ENCODE peak calls at places on chromosome 1, in ten cellular contexts. N is OCI-LY7; S is CD8-positive, alpha-beta memory T cell; Q is adipocyte; H is endodermal cell; R is bronchial epithelial cell; V is colonic mucosa; M is cardiac muscle cell; E is left ventricle myocardium inferior; U is sigmoid colon. B is an unnamed sample. For H3K36me3, the result is how much of the 10 kb centered on the place peaks cover.

GRCh38 chr1:47993356-47993755 is 3.8 kb downstream of the TRABD2B start:
- DNase-seq in N (no peak), S (no peak), Q (no peak), H (peak), R (no peak), V (no peak), M (no peak), E (no peak), U (no peak), B (no peak)

GRCh38 chr1:18009729-18010075 is 97.9 kb upstream of the IGSF21 start:
- DNase-seq in N (no peak), S (no peak), Q (no peak), H (no peak), R (no peak), V (no peak), M (peak), E (no peak), U (no peak), B (no peak)

GRCh38 chr1:226429051-226429461 is 21.2 kb upstream of the PARP1 start:
- DNase-seq in N (peak), S (no peak), Q (no peak), H (peak), R (peak), V (no peak), M (no peak), E (no peak), U (no peak), B (no peak)

GRCh38 chr1:223837206-223837605 is 8.5 kb downstream of the TP53BP2 start:
- DNase-seq in N (no peak), S (no peak), Q (no peak), H (no peak), R (no peak), V (no peak), M (peak), E (no peak), U (no peak), B (no peak)

GRCh38 chr1:179807291-179807690 is 64.2 kb downstream of the FAM163A start:
- DNase-seq in N (no peak), S (no peak), Q (no peak), H (no peak), R (no peak), V (no peak), M (no peak), E (no peak), U (no peak), B (no peak)

GRCh38 chr1:221315330-221315729 is 426.6 kb downstream of the DUSP10 start:
- DNase-seq in N (no peak), S (no peak), Q (peak), H (no peak), R (peak), V (no peak), M (peak), E (no peak), U (no peak), B (no peak)

GRCh38 chr1:60126733-60127132 is 53.2 kb upstream of the C1orf87 start:
- DNase-seq in N (no peak), S (no peak), Q (no peak), H (peak), R (no peak), V (no peak), M (peak), E (no peak), U (no peak), B (no peak)

GRCh38 chr1:198756470-198756869 is 117.6 kb downstream of the PTPRC start:
- DNase-seq in N (no peak), S (no peak), Q (peak), H (no peak), R (peak), V (no peak), M (peak), E (no peak), U (no peak), B (no peak)

GRCh38 chr1:26862781-26863676 is at the start of gene SFN:
- DNase-seq in N (peak), S (no peak), Q (no peak), H (peak), R (peak), V (peak), M (no peak), E (no peak), U (no peak), B (peak)

GRCh38 chr1:3895279-3895950 is 4.7 kb downstream of the C1orf174 start:
- DNase-seq in N (no peak), S (no peak), Q (peak), H (no peak), R (no peak), V (no peak), M (no peak), E (no peak), U (no peak), B (no peak)

GRCh38 chr1:208731976-208732821 is 488.0 kb upstream of the PLXNA2 start:
- DNase-seq in N (no peak), S (no peak), Q (no peak), H (peak), R (peak), V (no peak), M (no peak), E (no peak), U (no peak), B (no peak)

GRCh38 chr1:104358621-104359020 is 608.9 kb downstream of the AMY1C start:
- DNase-seq in N (no peak), S (no peak), Q (no peak), H (no peak), R (no peak), V (no peak), M (no peak), E (no peak), U (no peak), B (no peak)

GRCh38 chr1:10632691-10633090 is 157.9 kb downstream of the PEX14 start:
- DNase-seq in N (no peak), S (no peak), Q (no peak), H (no peak), R (no peak), V (no peak), M (no peak), E (no peak), U (peak), B (no peak)

GRCh38 chr1:58964880-58965279 is 181.0 kb upstream of the JUN start:
- DNase-seq in N (peak), S (no peak), Q (peak), H (no peak), R (peak), V (no peak), M (peak), E (peak), U (no peak), B (no peak)

GRCh38 chr1:30536530-30536929 is 186.9 kb downstream of the MATN1 start:
- DNase-seq in N (no peak), S (no peak), Q (no peak), H (no peak), R (no peak), V (no peak), M (no peak), E (no peak), U (no peak), B (no peak)

GRCh38 chr1:101995984-101996731 is 568 bp downstream of the OLFM3 start:
- DNase-seq in N (no peak), S (no peak), Q (no peak), H (peak), R (no peak), V (no peak), M (no peak), E (no peak), U (no peak), B (no peak)

GRCh38 chr1:67724928-67725560 is 40.0 kb downstream of the GADD45A start:
- DNase-seq in N (no peak), S (no peak), Q (peak), H (no peak), R (peak), V (no peak), M (peak), E (peak), U (no peak), B (no peak)

GRCh38 chr1:202806845-202807366 is 1.3 kb downstream of the KDM5B start:
- DNase-seq in N (no peak), S (peak), Q (peak), H (peak), R (no peak), V (peak), M (no peak), E (peak), U (no peak), B (no peak)

GRCh38 chr1:239719642-239720258 is 333.4 kb downstream of the CHRM3 start:
- DNase-seq in N (no peak), S (peak), Q (no peak), H (no peak), R (no peak), V (peak), M (no peak), E (no peak), U (no peak), B (peak)

GRCh38 chr1:88876573-88877335 is 14.6 kb downstream of the GTF2B start:
- DNase-seq in N (no peak), S (no peak), Q (peak), H (no peak), R (no peak), V (no peak), M (no peak), E (no peak), U (no peak), B (no peak)

GRCh38 chr1:115924730-115925129 is 51.6 kb upstream of the SLC22A15 start:
- DNase-seq in N (no peak), S (no peak), Q (no peak), H (peak), R (peak), V (no peak), M (no peak), E (no peak), U (no peak), B (no peak)

GRCh38 chr1:36585760-36586072 is 103.0 kb upstream of the CSF3R start:
- DNase-seq in N (no peak), S (no peak), Q (no peak), H (no peak), R (peak), V (no peak), M (no peak), E (no peak), U (no peak), B (no peak)

GRCh38 chr1:10793129-10793651 is 3.3 kb downstream of the CASZ1 start:
- DNase-seq in N (no peak), S (no peak), Q (peak), H (no peak), R (peak), V (peak), M (peak), E (no peak), U (no peak), B (peak)

GRCh38 chr1:116666747-116667576 is 571 bp downstream of the IGSF3 start:
- DNase-seq in N (no peak), S (no peak), Q (no peak), H (peak), R (no peak), V (peak), M (no peak), E (no peak), U (no peak), B (no peak)

GRCh38 chr1:36115200-36115669 is 9.8 kb downstream of the COL8A2 start:
- DNase-seq in N (no peak), S (no peak), Q (peak), H (peak), R (no peak), V (peak), M (peak), E (peak), U (no peak), B (no peak)

GRCh38 chr1:225940385-225941151 is 452 bp downstream of the LEFTY2 start:
- DNase-seq in N (no peak), S (no peak), Q (no peak), H (peak), R (no peak), V (no peak), M (peak), E (no peak), U (no peak), B (no peak)

GRCh38 chr1:19481826-19482398 is 3.4 kb downstream of the CAPZB start:
- DNase-seq in N (no peak), S (no peak), Q (no peak), H (no peak), R (no peak), V (no peak), M (no peak), E (no peak), U (no peak), B (no peak)

GRCh38 chr1:241702436-241702835 is 50.4 kb downstream of the WDR64 start:
- DNase-seq in N (no peak), S (no peak), Q (peak), H (no peak), R (peak), V (no peak), M (no peak), E (no peak), U (no peak), B (no peak)

GRCh38 chr1:230832466-230832865 is 35.9 kb downstream of the C1orf198 start:
- DNase-seq in N (no peak), S (no peak), Q (peak), H (peak), R (peak), V (no peak), M (peak), E (no peak), U (no peak), B (no peak)

GRCh38 chr1:151970128-151970527 is 23.5 kb downstream of the S100A10 start:
- DNase-seq in N (no peak), S (no peak), Q (no peak), H (no peak), R (peak), V (no peak), M (no peak), E (no peak), U (no peak), B (no peak)

GRCh38 chr1:119371800-119372199 is 3.2 kb downstream of the HAO2 start:
- DNase-seq in N (no peak), S (no peak), Q (no peak), H (no peak), R (no peak), V (no peak), M (no peak), E (no peak), U (no peak), B (no peak)

GRCh38 chr1:45913183-45913924 is 109.9 kb downstream of the MAST2 start:
- DNase-seq in N (no peak), S (no peak), Q (peak), H (peak), R (no peak), V (peak), M (peak), E (peak), U (peak), B (no peak)

GRCh38 chr1:109777980-109778625 is 14.4 kb upstream of the EPS8L3 start:
- DNase-seq in N (no peak), S (no peak), Q (no peak), H (peak), R (no peak), V (peak), M (no peak), E (peak), U (peak), B (no peak)

GRCh38 chr1:68228833-68229232 is 3.5 kb downstream of the WLS start:
- DNase-seq in N (no peak), S (no peak), Q (peak), H (no peak), R (no peak), V (no peak), M (peak), E (no peak), U (no peak), B (no peak)

GRCh38 chr1:182927693-182928433 is 25.1 kb downstream of the SHCBP1L start:
- DNase-seq in N (peak), S (no peak), Q (no peak), H (no peak), R (no peak), V (no peak), M (no peak), E (no peak), U (no peak), B (no peak)

GRCh38 chr1:58931761-58932160 is 147.9 kb upstream of the JUN start:
- DNase-seq in N (no peak), S (no peak), Q (no peak), H (no peak), R (peak), V (no peak), M (no peak), E (no peak), U (no peak), B (no peak)

GRCh38 chr1:217917277-217917887 is 286.2 kb downstream of the SPATA17 start:
- DNase-seq in N (no peak), S (no peak), Q (no peak), H (no peak), R (no peak), V (no peak), M (no peak), E (no peak), U (no peak), B (no peak)

GRCh38 chr1:221887091-221887746 is 145.3 kb upstream of the DUSP10 start:
- DNase-seq in N (no peak), S (no peak), Q (peak), H (peak), R (peak), V (peak), M (peak), E (peak), U (peak), B (no peak)

DNA sequence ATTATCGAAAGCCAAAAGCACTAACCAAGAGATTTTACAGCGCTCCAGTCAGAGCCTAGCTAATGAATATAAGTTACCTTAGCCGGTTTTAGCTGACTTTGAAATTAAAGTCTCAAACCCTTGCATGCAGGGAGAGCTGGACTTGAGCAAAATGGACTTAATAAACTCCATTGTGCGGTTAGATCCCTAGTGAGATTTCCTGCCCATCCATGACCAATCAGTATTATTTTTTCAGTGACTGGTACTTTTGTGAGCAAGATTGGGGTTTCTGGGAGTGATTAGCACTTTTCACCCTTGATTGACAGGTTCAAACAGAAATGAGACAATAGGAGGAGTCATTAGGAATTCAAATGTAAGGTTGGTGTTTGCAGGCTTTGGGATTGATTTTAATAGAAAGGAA is 333.3 kb upstream of the ADGRL2 start:
- DNase-seq in N (no peak), S (no peak), Q (no peak), H (no peak), R (no peak), V (no peak), M (no peak), E (no peak), U (no peak), B (no peak)
- H3K4me3 ChIP-seq in N (no peak), S (no peak), Q (no peak), H (no peak), R (no peak), V (no peak), M (no peak), E (no peak), U (no peak), B (no peak)

GRCh38 chr1:37919277-37919676 is 27.6 kb downstream of the INPP5B start:
- DNase-seq in N (peak), S (no peak), Q (no peak), H (peak), R (peak), V (no peak), M (peak), E (no peak), U (peak), B (peak)
- H3K36me3 ChIP-seq in N (half or more), S (under half), Q (under half), H (under half), R (under half), V (under half), M (under half), E (under half), U (under half), B (under half)

GRCh38 chr1:1628656-1629429 is 3.1 kb upstream of the MMP23B start:
- DNase-seq in N (peak), S (peak), Q (no peak), H (peak), R (no peak), V (no peak), M (no peak), E (no peak), U (peak), B (no peak)

GRCh38 chr1:1625824-1626206 is 6.2 kb upstream of the MMP23B start:
- DNase-seq in N (no peak), S (no peak), Q (no peak), H (peak), R (no peak), V (no peak), M (no peak), E (no peak), U (no peak), B (no peak)

GRCh38 chr1:1626207-1627141 is 5.5 kb upstream of the MMP23B start:
- DNase-seq in N (no peak), S (no peak), Q (no peak), H (no peak), R (no peak), V (no peak), M (no peak), E (no peak), U (peak), B (no peak)

GRCh38 chr1:1627842-1628655 is 3.9 kb upstream of the MMP23B start:
- DNase-seq in N (peak), S (no peak), Q (no peak), H (peak), R (no peak), V (no peak), M (no peak), E (no peak), U (peak), B (no peak)

GRCh38 chr1:1627261-1627841 is 4.6 kb upstream of the MMP23B start:
- DNase-seq in N (peak), S (no peak), Q (no peak), H (peak), R (peak), V (peak), M (no peak), E (no peak), U (peak), B (no peak)
- H3K4me3 ChIP-seq in N (no peak), S (no peak), Q (no peak), H (no peak), R (no peak), V (no peak), M (no peak), E (no peak), U (no peak), B (no peak)

DNA sequence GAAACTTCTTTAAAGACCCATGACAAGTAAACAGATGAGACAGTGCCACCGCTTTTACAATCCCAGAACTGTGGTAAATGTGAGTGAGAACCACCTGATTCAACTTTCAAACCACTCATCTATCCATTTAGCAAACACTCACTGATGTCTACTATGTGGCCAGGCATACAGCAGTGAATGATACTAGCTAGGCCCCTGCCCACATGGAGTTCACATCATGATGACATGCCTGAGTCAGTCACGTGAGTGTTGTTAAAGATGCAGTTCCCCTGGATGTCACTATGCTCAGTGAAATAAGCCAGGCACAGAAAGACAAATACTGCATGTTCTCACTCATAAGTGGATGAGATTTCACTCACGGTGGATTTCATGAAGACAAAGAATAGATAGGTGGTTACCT is 28.4 kb downstream of the STX6 start:
- DNase-seq in N (no peak), S (no peak), Q (no peak), H (no peak), R (no peak), V (no peak), M (no peak), E (no peak), U (no peak), B (no peak)
- H3K36me3 ChIP-seq in N (half or more), S (under half), Q (under half), H (half or more), R (under half), V (under half), M (under half), E (under half), U (under half), B (half or more)

GRCh38 chr1:77905603-77906002 is 17.2 kb downstream of the NEXN start:
- DNase-seq in N (no peak), S (no peak), Q (no peak), H (no peak), R (no peak), V (no peak), M (no peak), E (no peak), U (no peak), B (no peak)

GRCh38 chr1:77906624-77907023 is 18.2 kb downstream of the NEXN start:
- DNase-seq in N (no peak), S (no peak), Q (no peak), H (no peak), R (no peak), V (no peak), M (no peak), E (no peak), U (no peak), B (no peak)

GRCh38 chr1:77906146-77906545 is 17.7 kb downstream of the NEXN start:
- DNase-seq in N (no peak), S (no peak), Q (no peak), H (no peak), R (no peak), V (no peak), M (no peak), E (no peak), U (no peak), B (no peak)

GRCh38 chr1:77899647-77900320 is 11.4 kb downstream of the NEXN start:
- DNase-seq in N (no peak), S (no peak), Q (no peak), H (no peak), R (peak), V (no peak), M (peak), E (no peak), U (no peak), B (no peak)

GRCh38 chr1:77900687-77901293 is 12.4 kb downstream of the NEXN start:
- DNase-seq in N (peak), S (no peak), Q (peak), H (peak), R (peak), V (peak), M (peak), E (no peak), U (no peak), B (peak)
- H3K4me3 ChIP-seq in N (no peak), S (no peak), Q (no peak), H (no peak), R (no peak), V (no peak), M (no peak), E (peak), U (peak), B (no peak)

B was measured in CD4-positive, CD25-positive, alpha-beta regulatory T cell.